ENCODE peak calls at places on chromosomes 6 and 20, in six cellular contexts. N is D341Med; S is naive thymus-derived CD4-positive, alpha-beta T cell; O is caudate nucleus; F is WTC11; M is dorsolateral prefrontal cortex. T is an unnamed sample.

GRCh38 chr6:159758031-159759001 is 3.5 kb upstream of the ACAT2 start:
- DNase-seq in F (no peak), N (no peak), O (no peak), M (no peak), S (no peak), T (no peak)

GRCh38 chr6:169778646-169779045 is 27.2 kb downstream of the ERMARD start:
- DNase-seq in M (no peak), N (no peak), F (no peak), S (no peak), O (no peak), T (no peak)

GRCh38 chr20:24389686-24390085 is 79.7 kb upstream of the SYNDIG1 start:
- DNase-seq in O (no peak), N (no peak), F (no peak), S (peak; percentile 83), M (no peak), T (no peak)

GRCh38 chr6:29826271-29826670 is 1.4 kb upstream of the HLA-G start:
- DNase-seq in N (no peak), O (no peak), F (no peak), S (no peak), M (no peak), T (no peak)

GRCh38 chr6:12032783-12033573 is 20.9 kb downstream of the HIVEP1 start:
- DNase-seq in N (no peak), M (no peak), O (no peak), F (no peak), S (no peak), T (no peak)

GRCh38 chr6:106490030-106490429 is 129.5 kb downstream of the CRYBG1 start:
- DNase-seq in N (no peak), S (no peak), M (no peak), F (no peak), O (no peak), T (no peak)

GRCh38 chr20:48283470-48284110 is 498.3 kb upstream of the SULF2 start:
- DNase-seq in S (no peak), M (peak; percentile 93), O (peak; percentile 81), F (no peak), N (no peak), T (no peak)

GRCh38 chr20:17634666-17635319 is 47.2 kb downstream of the RRBP1 start:
- DNase-seq in M (no peak), O (no peak), F (no peak), S (no peak), N (no peak), T (no peak)

GRCh38 chr20:35854697-35855434 is 83.1 kb downstream of the PHF20 start:
- DNase-seq in N (no peak), S (no peak), F (no peak), M (no peak), O (no peak), T (no peak)

GRCh38 chr20:38129248-38129865 is 35.7 kb downstream of the TGM2 start:
- DNase-seq in O (no peak), S (no peak), N (no peak), F (peak; percentile 1), M (no peak), T (no peak)

GRCh38 chr20:49392745-49393144 is 89.7 kb downstream of the KCNB1 start:
- DNase-seq in O (no peak), F (no peak), N (no peak), S (no peak), M (no peak), T (no peak)

GRCh38 chr20:31678389-31679356 is 41.0 kb downstream of the COX4I2 start:
- DNase-seq in S (no peak), M (no peak), F (no peak), N (no peak), O (no peak), T (no peak)

GRCh38 chr6:85537055-85537494 is 56.6 kb downstream of the SNX14 start:
- DNase-seq in M (no peak), O (no peak), S (peak; percentile 15), N (no peak), F (no peak), T (no peak)